ENCODE peak calls at places on chromosomes 13 and 19, in nine cellular contexts. O, A, I, V, M, P, U, H and D are unnamed samples. For H3K9me3, the result is how much of the 10 kb centered on the place peaks cover.

GRCh38 chr19:2503521-2504109 is 27.7 kb downstream of the GADD45B start:
- DNase-seq in O (no peak), A (no peak), I (no peak), P (peak), U (no peak), H (no peak), M (no peak), V (no peak), D (no peak)

GRCh38 chr13:42970824-42971669 is 21.0 kb downstream of the EPSTI1 start:
- DNase-seq in O (no peak), V (peak), A (no peak), U (no peak), H (no peak), I (peak), P (peak), M (peak), D (peak)

GRCh38 chr19:33260628-33261418 is 35.2 kb upstream of the SLC7A10 start:
- DNase-seq in O (no peak), A (no peak), M (no peak), U (no peak), V (no peak), P (no peak), I (no peak), H (peak), D (no peak)

GRCh38 chr13:113397606-113398425 is 33.9 kb upstream of the GRTP1 start:
- DNase-seq in H (peak), U (no peak), P (no peak), A (peak), M (no peak), I (no peak), O (no peak), V (no peak), D (no peak)

GRCh38 chr19:23999821-24000610 is 85.3 kb downstream of the ZNF726 start:
- DNase-seq in V (no peak), M (no peak), H (no peak), A (no peak), O (no peak), P (no peak), I (no peak), U (no peak), D (no peak)

GRCh38 chr19:48713041-48713863 is 6.3 kb downstream of the MAMSTR start:
- DNase-seq in A (no peak), O (no peak), M (no peak), I (peak), U (peak), P (peak), H (no peak), V (no peak), D (peak)

GRCh38 chr13:24032674-24033073 is 127.8 kb upstream of the SPATA13 start:
- DNase-seq in P (peak), U (no peak), I (no peak), H (no peak), A (no peak), V (no peak), M (no peak), O (no peak), D (no peak)

GRCh38 chr19:1656988-1657536 is 4.6 kb upstream of the TCF3 start:
- DNase-seq in M (no peak), O (no peak), P (no peak), V (no peak), A (no peak), U (no peak), I (no peak), H (no peak), D (no peak)

GRCh38 chr19:49911381-49912145 is 14.9 kb upstream of the IL4I1 start:
- DNase-seq in A (no peak), M (no peak), H (no peak), I (no peak), P (peak), U (no peak), O (no peak), V (peak), D (no peak)

DNA sequence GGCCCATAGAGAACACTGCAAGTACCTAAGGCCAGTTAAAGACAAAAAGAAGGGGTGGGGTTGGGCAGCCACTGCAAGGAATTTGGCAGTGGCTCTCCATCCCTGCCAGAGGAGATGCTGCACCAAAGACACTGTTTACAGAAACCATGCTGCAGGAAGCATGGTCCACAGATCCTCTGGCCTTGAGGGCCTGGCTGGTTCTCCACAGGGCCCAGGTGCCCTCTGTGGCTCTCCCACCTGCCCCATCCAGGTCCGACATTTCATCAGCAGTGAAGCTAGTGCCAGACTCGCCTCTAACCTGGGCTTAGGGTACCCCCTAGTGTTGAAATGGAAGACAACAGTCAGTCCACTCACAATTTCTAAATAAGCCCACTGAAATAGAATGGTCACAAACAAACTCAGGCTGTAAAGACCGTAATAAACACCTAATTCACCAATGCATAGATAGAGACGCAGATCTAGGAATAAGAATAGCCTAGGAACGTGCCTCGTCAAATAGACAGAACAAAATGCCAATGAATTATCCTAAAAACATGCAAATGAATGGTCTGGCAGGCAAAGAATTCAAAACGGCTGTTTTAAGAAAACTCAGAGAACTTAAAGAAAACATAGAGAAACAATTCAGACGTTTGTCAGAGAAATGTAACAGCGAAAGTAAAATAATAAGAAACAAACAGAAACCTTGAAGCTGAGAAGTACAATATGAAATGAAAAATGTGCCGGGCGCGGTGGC is 23.3 kb downstream of the LYPD4 start:
- DNase-seq in P (peak), M (peak), V (peak), I (peak), O (no peak), U (no peak), H (no peak), A (no peak), D (peak)
- H3K9me3 ChIP-seq in P (under half), M (under half), V (under half), I (under half), O (under half), U (under half), H (under half), A (under half), D (under half)

DNA sequence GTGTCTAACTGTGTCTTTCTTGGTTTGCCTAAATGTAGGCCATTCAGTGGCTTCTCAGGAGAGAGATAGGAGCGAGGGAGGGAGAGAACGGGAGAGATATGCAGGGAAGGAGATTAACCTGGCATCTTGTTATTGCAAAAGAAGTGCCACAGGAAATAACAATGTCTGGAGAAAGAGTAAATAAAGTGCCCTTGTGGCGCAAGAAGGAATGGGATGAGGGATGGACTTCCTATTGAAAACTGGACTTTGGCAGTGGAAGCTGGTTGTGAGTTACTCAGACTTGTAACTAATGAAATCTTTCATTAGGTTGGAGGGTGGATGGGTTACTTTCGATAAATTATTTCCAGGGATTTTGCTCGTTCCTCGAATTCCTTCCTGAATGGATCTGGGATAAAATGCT is 136.1 kb downstream of the LACC1 start:
- DNase-seq in A (no peak), M (no peak), H (no peak), O (no peak), V (no peak), P (no peak), U (no peak), I (no peak), D (no peak)
- H3K27ac ChIP-seq in A (no peak), M (no peak), H (no peak), O (peak), V (no peak), P (no peak), U (no peak), I (no peak), D (no peak)

DNA sequence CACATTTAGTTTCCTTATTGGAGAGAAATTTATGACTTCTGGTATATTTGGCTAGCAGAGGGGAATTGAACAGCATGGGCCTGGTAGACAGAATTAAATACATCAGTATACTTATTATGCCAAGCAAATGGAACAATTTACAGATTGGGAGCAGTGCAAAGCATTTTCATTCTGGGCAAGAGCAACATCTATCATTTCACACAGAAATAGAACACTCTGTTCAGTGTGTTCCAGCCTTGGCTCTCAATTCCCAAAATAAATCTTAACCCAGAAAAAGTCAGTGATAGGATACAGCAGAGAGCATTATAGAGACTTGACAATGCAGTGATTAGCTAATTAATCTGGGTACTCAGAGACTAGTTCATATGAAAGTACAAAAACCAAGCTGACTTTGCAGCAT is 604.0 kb upstream of the SLITRK6 start:
- DNase-seq in O (no peak), H (no peak), U (no peak), A (no peak), M (no peak), V (no peak), P (no peak), I (no peak), D (no peak)
- H3K4me3 ChIP-seq in O (no peak), H (no peak), U (no peak), A (no peak), M (no peak), V (no peak), P (no peak), I (no peak), D (no peak)

DNA sequence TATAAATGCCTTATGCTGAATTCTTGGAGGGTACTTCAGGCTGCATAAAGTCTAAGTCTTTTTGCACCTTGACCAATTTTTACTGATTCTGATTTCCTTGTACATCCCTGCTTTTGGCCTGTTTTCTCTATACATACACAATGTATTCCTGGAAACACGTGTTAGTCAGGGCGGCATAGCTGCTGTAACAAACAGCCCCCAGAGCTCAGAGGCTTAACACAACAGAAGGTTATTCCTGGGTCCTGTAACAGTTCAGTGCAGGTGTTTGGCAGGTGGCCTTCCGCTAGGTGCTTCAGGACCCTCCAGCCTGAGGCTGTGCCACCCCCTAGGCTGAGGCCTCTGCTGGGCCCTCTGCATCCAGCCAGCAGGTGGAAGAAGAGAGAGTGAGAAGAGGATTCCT is 82.9 kb downstream of the ZAR1L start:
- DNase-seq in M (no peak), H (no peak), A (no peak), P (no peak), U (no peak), O (no peak), I (no peak), V (no peak), D (no peak)
- H3K9me3 ChIP-seq in M (under half), H (under half), A (under half), P (under half), U (under half), O (under half), I (under half), V (under half), D (under half)

DNA sequence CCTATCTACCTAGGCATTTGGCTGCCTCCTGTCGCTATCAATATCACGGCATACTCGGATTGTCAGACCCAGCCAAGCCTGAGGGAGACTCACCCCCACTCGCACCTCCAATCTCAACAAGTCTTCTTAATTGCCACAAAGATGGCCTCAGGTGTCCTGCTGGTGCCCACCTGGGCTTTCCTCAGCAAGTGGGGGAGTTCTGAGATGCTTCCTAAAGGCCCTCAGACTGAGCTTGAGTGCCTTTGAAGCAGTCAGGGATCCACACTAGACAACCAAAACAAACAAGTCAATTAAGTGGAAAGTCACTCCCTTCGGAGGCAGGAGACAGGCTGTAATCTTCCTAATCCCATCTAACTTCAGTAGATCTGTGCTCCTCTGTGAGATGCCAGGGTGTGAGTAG is 68.4 kb upstream of the SERP2 start:
- DNase-seq in H (no peak), I (no peak), O (no peak), M (no peak), P (no peak), U (no peak), A (no peak), V (no peak), D (no peak)
- H3K27ac ChIP-seq in H (peak), I (no peak), O (peak), M (peak), P (no peak), U (peak), A (peak), V (no peak), D (no peak)

GRCh38 chr19:44905437-44906160 is at the start of gene APOE:
- DNase-seq in V (no peak), O (no peak), M (peak), H (no peak), A (no peak), I (peak), P (no peak), U (peak), D (peak)
- H3K4me3 ChIP-seq in V (peak), O (no peak), M (no peak), H (peak), A (no peak), I (peak), P (peak), U (peak), D (peak)

DNA sequence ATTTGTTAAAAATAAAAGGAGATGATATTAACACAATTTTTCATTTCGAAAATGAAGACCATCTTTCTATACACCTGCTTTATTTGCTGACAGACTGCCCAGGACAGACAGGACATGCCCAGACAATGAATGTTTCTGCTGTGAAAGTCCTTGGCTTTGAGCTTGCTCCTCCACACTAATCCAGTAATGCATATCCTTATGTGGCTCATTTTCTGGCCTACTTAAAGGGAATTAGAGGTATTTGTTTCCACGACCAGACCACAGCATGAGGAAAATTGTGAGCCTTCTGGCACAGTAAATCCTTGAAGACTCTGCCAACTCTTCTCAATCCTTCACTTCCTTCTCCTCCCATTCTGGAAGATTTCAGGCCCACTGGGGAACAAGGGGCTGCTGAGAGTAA is 25.7 kb downstream of the CCDC70 start:
- DNase-seq in M (no peak), I (no peak), A (no peak), V (no peak), P (no peak), U (no peak), O (no peak), H (no peak), D (peak)
- H3K9me3 ChIP-seq in M (under half), I (under half), A (under half), V (under half), P (under half), U (under half), O (under half), H (under half), D (under half)

GRCh38 chr19:5696196-5697021 is 6.3 kb downstream of the RPL36 start:
- DNase-seq in M (no peak), O (no peak), U (no peak), I (no peak), P (no peak), H (peak), A (no peak), V (no peak), D (no peak)
- H3K27ac ChIP-seq in M (no peak), O (no peak), U (no peak), I (no peak), P (no peak), H (no peak), A (no peak), V (no peak), D (peak)